ENCODE peak calls at places on chromosomes 4 and X, in five cellular contexts. N is SJCRH30, C is K562, A is iris pigment epithelial cell, D is dermis blood vessel endothelial cell. H is an unnamed sample.

GRCh38 chrX:47174846-47175587 is 18.6 kb upstream of the UBA1 start:
- DNase-seq in N (no peak), C (no peak), A (no peak), D (no peak), H (no peak)

GRCh38 chr4:53676402-53676871 is 85.2 kb upstream of the LNX1 start:
- DNase-seq in N (no peak), C (no peak), A (peak; percentile 94), D (peak; percentile 4), H (no peak)

GRCh38 chrX:133559909-133560308 is 144.6 kb upstream of the GPC4 start:
- DNase-seq in N (no peak), C (no peak), A (no peak), D (no peak), H (no peak)

GRCh38 chr4:7007944-7008343 is 35.2 kb upstream of the TADA2B start:
- DNase-seq in N (no peak), C (no peak), A (peak; percentile 65), D (no peak), H (no peak)

GRCh38 chrX:134512566-134512965 is 52.6 kb downstream of the HPRT1 start:
- DNase-seq in N (peak; percentile 22), C (no peak), A (peak; percentile 82), D (peak; percentile 66), H (peak; percentile 88)

GRCh38 chr4:119016636-119017035 is 119.0 kb upstream of the MYOZ2 start:
- DNase-seq in N (no peak), C (no peak), A (peak; percentile 86), D (no peak), H (no peak)

GRCh38 chrX:619451-619811 is 11.2 kb upstream of the SHOX start:
- DNase-seq in N (no peak), C (no peak), A (no peak), D (no peak), H (no peak)

GRCh38 chr4:4642201-4643025 is 100.6 kb upstream of the STX18 start:
- DNase-seq in N (no peak), C (no peak), A (no peak), D (no peak), H (no peak)

GRCh38 chrX:115350696-115351408 is 61.3 kb downstream of the LUZP4 start:
- DNase-seq in N (peak; percentile 91), C (no peak), A (no peak), D (no peak), H (no peak)

GRCh38 chr4:173507471-173508385 is 22.3 kb downstream of the HAND2 start:
- DNase-seq in N (no peak), C (no peak), A (no peak), D (no peak), H (no peak)

GRCh38 chr4:146192060-146192459 is 16.5 kb downstream of the LSM6 start:
- DNase-seq in N (no peak), C (peak; percentile 16), A (no peak), D (no peak), H (no peak)

GRCh38 chr4:1245481-1246051 is 3.4 kb downstream of the CTBP1 start:
- DNase-seq in N (peak; percentile 2), C (peak; percentile 9), A (no peak), D (no peak), H (no peak)

GRCh38 chrX:105695451-105695850 is 126.9 kb upstream of the NRK start:
- DNase-seq in N (no peak), C (no peak), A (peak; percentile 81), D (no peak), H (peak; percentile 75)

GRCh38 chr4:134122903-134123302 is 78.7 kb downstream of the PABPC4L start:
- DNase-seq in N (no peak), C (no peak), A (no peak), D (no peak), H (no peak)

GRCh38 chr4:17368408-17368807 is 143.5 kb downstream of the QDPR start:
- DNase-seq in N (no peak), C (no peak), A (no peak), D (no peak), H (peak; percentile 11)

GRCh38 chr4:118765399-118765798 is 70.5 kb downstream of the SEC24D start:
- DNase-seq in N (no peak), C (peak; percentile 62), A (peak; percentile 98), D (peak; percentile 95), H (peak; percentile 86)

GRCh38 chr4:87884976-87885574 is 52.3 kb downstream of the MEPE start:
- DNase-seq in N (no peak), C (no peak), A (no peak), D (no peak), H (no peak)

GRCh38 chr4:186701273-186701672 is 22.4 kb downstream of the FAT1 start:
- DNase-seq in N (peak; percentile 88), C (no peak), A (no peak), D (no peak), H (no peak)

GRCh38 chrX:12949927-12950656 is 24.8 kb upstream of the TMSB4X start:
- DNase-seq in N (peak; percentile 58), C (peak; percentile 62), A (peak; percentile 93), D (peak; percentile 91), H (peak; percentile 81)

GRCh38 chrX:24479924-24480722 is 15.0 kb downstream of the PDK3 start:
- DNase-seq in N (no peak), C (no peak), A (no peak), D (peak; percentile 12), H (peak; percentile 24)

GRCh38 chr4:61493041-61493440 is 292.9 kb downstream of the ADGRL3 start:
- DNase-seq in N (no peak), C (no peak), A (no peak), D (no peak), H (no peak)

GRCh38 chrX:110665636-110666035 is 130.0 kb downstream of the CHRDL1 start:
- DNase-seq in N (peak; percentile 51), C (peak; percentile 11), A (peak; percentile 23), D (peak; percentile 1), H (peak; percentile 19)

GRCh38 chr4:105022811-105023667 is 123.6 kb upstream of the TET2 start:
- DNase-seq in N (peak; percentile 4), C (no peak), A (peak; percentile 33), D (no peak), H (peak; percentile 73)

GRCh38 chr4:51907001-51907669 is 64.2 kb downstream of the DCUN1D4 start:
- DNase-seq in N (no peak), C (no peak), A (no peak), D (peak; percentile 69), H (no peak)

GRCh38 chr4:21649691-21650090 is 298.9 kb downstream of the KCNIP4 start:
- DNase-seq in N (no peak), C (no peak), A (no peak), D (no peak), H (no peak)

GRCh38 chr4:105613326-105613725 is 60.9 kb downstream of the ARHGEF38 start:
- DNase-seq in N (no peak), C (no peak), A (peak; percentile 8), D (no peak), H (peak; percentile 85)

GRCh38 chr4:114028071-114028470 is 48.6 kb upstream of the ARSJ start:
- DNase-seq in N (no peak), C (no peak), A (peak; percentile 37), D (peak; percentile 83), H (peak; percentile 80)

GRCh38 chr4:52958232-52958631 is 96.1 kb downstream of the RASL11B start:
- DNase-seq in N (no peak), C (no peak), A (peak; percentile 40), D (no peak), H (no peak)

GRCh38 chrX:15915959-15916703 is 61.5 kb upstream of the AP1S2 start:
- DNase-seq in N (no peak), C (no peak), A (peak; percentile 3), D (peak; percentile 62), H (no peak)

GRCh38 chr4:73922766-73923630 is 53.8 kb downstream of the CXCL1 start:
- DNase-seq in N (no peak), C (no peak), A (peak; percentile 75), D (peak; percentile 73), H (peak; percentile 48)

GRCh38 chrX:55486736-55487135 is 2.9 kb downstream of the USP51 start:
- DNase-seq in N (no peak), C (no peak), A (no peak), D (peak; percentile 14), H (peak; percentile 52)

GRCh38 chr4:77193511-77194236 is 36.7 kb downstream of the CCNG2 start:
- DNase-seq in N (no peak), C (peak; percentile 64), A (no peak), D (no peak), H (no peak)

GRCh38 chrX:50470103-50471031 is at the start of gene DGKK:
- DNase-seq in N (no peak), C (no peak), A (no peak), D (no peak), H (no peak)

GRCh38 chrX:13330446-13330845 is 10.6 kb upstream of the ATXN3L start:
- DNase-seq in N (no peak), C (no peak), A (no peak), D (no peak), H (peak; percentile 68)

GRCh38 chrX:115058276-115058675 is 40.9 kb upstream of the IL13RA2 start:
- DNase-seq in N (no peak), C (no peak), A (peak; percentile 89), D (peak; percentile 71), H (peak; percentile 10)

GRCh38 chr4:46886711-46887110 is 22.3 kb downstream of the COX7B2 start:
- DNase-seq in N (no peak), C (no peak), A (peak; percentile 12), D (peak; percentile 12), H (peak; percentile 13)

GRCh38 chrX:43165343-43165920 is 387.5 kb upstream of the PPP1R2C start:
- DNase-seq in N (no peak), C (no peak), A (no peak), D (no peak), H (no peak)

GRCh38 chr4:176906693-176907092 is 114.0 kb upstream of the VEGFC start:
- DNase-seq in N (no peak), C (no peak), A (no peak), D (no peak), H (no peak)

GRCh38 chrX:129738466-129739308 is at the start of gene XPNPEP2:
- DNase-seq in N (peak; percentile 59), C (no peak), A (no peak), D (no peak), H (no peak)